ENCODE peak calls at places on chromosome 14, in eight cellular contexts. X is HepG2, K is left ventricle myocardium inferior, J is brain microvascular endothelial cell, F is heart left ventricle, E is tibial artery, I is GM12878, C is AG10803. G is an unnamed sample.

GRCh38 chr14:50943943-50944646 is at the start of gene PYGL:
- DNase-seq in X (peak), K (peak), J (peak), F (peak), E (peak), I (no peak), C (peak), G (no peak)

GRCh38 chr14:31402764-31403163 is 17.6 kb downstream of the HEATR5A start:
- DNase-seq in X (no peak), K (no peak), J (no peak), F (no peak), E (no peak), I (no peak), C (no peak), G (no peak)

GRCh38 chr14:21825147-21825743 is 151.6 kb upstream of the OR4E1 start:
- DNase-seq in X (peak), K (no peak), J (peak), F (no peak), E (no peak), I (no peak), C (no peak), G (no peak)

GRCh38 chr14:76313303-76313702 is 62.6 kb upstream of the ESRRB start:
- DNase-seq in X (no peak), K (no peak), J (no peak), F (no peak), E (peak), I (no peak), C (no peak), G (no peak)

GRCh38 chr14:98726585-98727405 is 545.2 kb downstream of the BCL11B start:
- DNase-seq in X (no peak), K (no peak), J (no peak), F (no peak), E (no peak), I (no peak), C (no peak), G (no peak)

GRCh38 chr14:90397401-90398314 is 829 bp downstream of the CALM1 start:
- DNase-seq in X (peak), K (peak), J (peak), F (peak), E (peak), I (no peak), C (peak), G (no peak)

GRCh38 chr14:80304125-80304766 is 92.9 kb upstream of the DIO2 start:
- DNase-seq in X (no peak), K (no peak), J (no peak), F (no peak), E (no peak), I (no peak), C (peak), G (no peak)

GRCh38 chr14:50272498-50272897 is 39.5 kb downstream of the L2HGDH start:
- DNase-seq in X (no peak), K (no peak), J (no peak), F (no peak), E (no peak), I (no peak), C (peak), G (no peak)

GRCh38 chr14:34722723-34723545 is 8.5 kb upstream of the CFL2 start:
- DNase-seq in X (peak), K (no peak), J (peak), F (no peak), E (no peak), I (no peak), C (peak), G (no peak)

GRCh38 chr14:64654072-64654899 is 49.9 kb upstream of the PLEKHG3 start:
- DNase-seq in X (peak), K (no peak), J (peak), F (no peak), E (no peak), I (peak), C (peak), G (no peak)

GRCh38 chr14:90534838-90535555 is 138.2 kb downstream of the CALM1 start:
- DNase-seq in X (no peak), K (no peak), J (no peak), F (peak), E (no peak), I (no peak), C (no peak), G (no peak)

GRCh38 chr14:90894241-90894640 is 78.0 kb upstream of the TTC7B start:
- DNase-seq in X (no peak), K (no peak), J (no peak), F (no peak), E (no peak), I (no peak), C (no peak), G (no peak)

GRCh38 chr14:92973798-92974372 is 50.9 kb downstream of the CHGA start:
- DNase-seq in X (no peak), K (no peak), J (no peak), F (peak), E (no peak), I (no peak), C (no peak), G (no peak)

GRCh38 chr14:97747282-97747681 is 950.1 kb downstream of the VRK1 start:
- DNase-seq in X (no peak), K (no peak), J (no peak), F (no peak), E (no peak), I (no peak), C (no peak), G (no peak)

GRCh38 chr14:24430682-24431568 is 1.2 kb downstream of the KHNYN start:
- DNase-seq in X (no peak), K (no peak), J (peak), F (peak), E (peak), I (no peak), C (peak), G (no peak)

GRCh38 chr14:71243697-71244096 is 336.4 kb downstream of the PCNX1 start:
- DNase-seq in X (no peak), K (no peak), J (peak), F (no peak), E (no peak), I (no peak), C (peak), G (no peak)

DNA sequence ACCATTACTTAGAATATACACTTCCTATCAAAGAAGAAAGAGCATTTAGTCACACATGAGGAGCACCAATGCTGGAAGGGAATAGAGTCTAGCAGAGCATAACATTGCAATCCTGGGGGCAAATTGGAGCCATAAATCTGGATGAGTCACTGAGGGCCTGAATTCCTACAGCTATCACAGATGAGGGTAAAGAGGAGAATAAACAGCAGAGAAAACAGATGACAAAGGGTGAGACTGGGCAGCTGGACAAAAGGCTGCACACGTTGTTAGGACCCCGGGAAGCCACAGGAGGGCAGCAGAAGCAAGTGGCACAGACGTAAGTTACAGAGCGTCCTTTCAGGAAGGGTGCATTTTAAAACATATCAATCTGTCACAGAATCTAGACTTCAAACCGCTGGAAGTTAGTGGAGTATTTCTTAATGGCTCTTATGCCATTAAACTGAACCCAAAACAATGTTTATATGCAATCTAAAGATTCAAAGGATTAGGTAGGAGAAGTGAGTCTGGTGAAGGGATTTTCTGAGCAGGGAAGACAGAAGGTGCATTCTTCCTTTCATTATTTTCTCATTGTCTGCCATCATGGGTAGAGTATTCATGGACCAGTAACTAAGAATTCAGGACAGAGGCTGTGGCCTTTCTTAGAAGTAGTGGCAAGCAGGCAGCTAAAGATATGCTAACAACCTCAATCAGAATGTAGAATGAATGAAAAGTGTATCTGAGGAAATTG is 159.8 kb upstream of the DAAM1 start:
- DNase-seq in X (peak), K (peak), J (peak), F (no peak), E (no peak), I (peak), C (peak), G (peak)
- TF ChIP-seq CTCF in X (peak), K (peak), J (peak), F (peak), E (peak), I (peak), C (peak), G (peak)

GRCh38 chr14:66657780-66658179 is 149.8 kb downstream of the GPHN start:
- DNase-seq in X (no peak), K (no peak), J (no peak), F (no peak), E (no peak), I (no peak), C (no peak), G (no peak)

DNA sequence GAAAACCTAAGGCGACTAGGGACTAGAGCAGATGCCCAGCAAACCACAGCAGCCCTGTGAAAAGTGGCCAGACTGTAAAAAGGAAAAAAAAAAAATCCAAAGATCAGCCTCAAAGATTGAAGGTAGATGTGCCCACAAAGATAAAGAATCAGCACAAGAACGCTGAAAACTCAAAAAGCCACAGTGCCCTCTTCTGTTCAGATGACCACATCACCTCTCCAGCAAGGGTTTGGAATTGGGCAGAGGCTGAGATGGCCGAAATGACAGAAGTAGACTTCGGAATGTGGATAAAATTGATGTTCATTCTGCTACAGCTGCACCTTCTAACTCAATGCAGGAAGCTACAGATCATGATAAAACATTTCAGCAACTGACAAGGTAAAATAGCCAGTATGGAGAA is 154.4 kb downstream of the GPHN start:
- DNase-seq in X (peak), K (no peak), J (peak), F (no peak), E (no peak), I (no peak), C (no peak), G (no peak)
- TF ChIP-seq CTCF in X (peak), K (peak), J (peak), F (peak), E (no peak), I (peak), C (peak), G (peak)

DNA sequence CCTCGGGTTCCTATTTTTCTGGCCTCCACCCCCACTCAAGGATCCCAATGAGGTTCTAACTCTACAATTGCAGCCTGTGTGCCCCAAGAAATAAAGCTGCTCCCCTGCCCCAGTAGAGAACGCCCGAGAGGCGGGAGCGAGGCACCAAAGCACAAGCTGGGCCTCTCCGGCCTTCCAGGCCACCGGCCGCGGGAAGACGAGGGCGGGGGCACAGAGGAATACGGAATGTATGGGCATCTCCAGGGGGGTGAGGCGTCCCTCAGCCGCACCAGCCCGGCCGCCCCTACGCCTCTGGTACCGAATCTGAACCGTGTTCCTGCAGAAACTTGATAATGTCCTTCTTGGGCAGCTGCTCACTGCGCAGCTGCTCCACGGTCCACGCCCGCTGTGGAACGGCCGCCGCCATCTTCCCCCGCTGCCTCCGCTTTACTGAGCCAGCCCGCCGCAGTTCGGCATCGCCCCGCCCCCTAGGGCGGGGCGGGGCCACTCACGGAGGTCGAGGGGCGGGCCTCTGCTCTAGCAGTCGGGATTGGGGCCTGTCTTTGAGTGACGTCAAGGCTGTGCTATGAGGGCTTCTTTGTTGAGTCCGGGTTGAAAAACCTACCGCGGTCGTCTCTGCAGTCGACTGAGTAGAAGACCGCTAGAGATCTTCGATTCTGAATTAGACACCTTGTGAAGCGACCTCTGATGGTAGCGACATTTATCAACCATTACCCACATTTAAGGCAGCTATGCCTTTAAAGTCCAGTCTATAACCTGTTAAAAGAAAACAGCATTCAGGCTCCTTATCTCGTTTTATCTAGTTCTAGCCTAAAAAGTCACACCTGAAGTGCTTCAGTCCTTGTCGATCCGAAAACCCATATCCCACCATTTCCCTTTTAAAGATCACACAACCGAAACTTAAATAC is at the start of gene FKBP3:
- DNase-seq in X (peak), K (peak), J (peak), F (peak), E (peak), I (peak), C (peak), G (peak)
- TF ChIP-seq CTCF in X (peak), K (no peak), J (peak), F (peak), E (no peak), I (peak), C (peak), G (peak)

GRCh38 chr14:101975231-101975630 is 10.9 kb downstream of the DYNC1H1 start:
- DNase-seq in X (no peak), K (no peak), J (no peak), F (no peak), E (peak), I (no peak), C (no peak), G (no peak)

GRCh38 chr14:101970830-101971400 is 6.5 kb downstream of the DYNC1H1 start:
- DNase-seq in X (no peak), K (no peak), J (no peak), F (no peak), E (no peak), I (no peak), C (no peak), G (no peak)

GRCh38 chr14:101969480-101969879 is 5.1 kb downstream of the DYNC1H1 start:
- DNase-seq in X (no peak), K (no peak), J (no peak), F (no peak), E (no peak), I (no peak), C (no peak), G (no peak)

GRCh38 chr14:101972126-101972785 is 7.9 kb downstream of the DYNC1H1 start:
- DNase-seq in X (peak), K (peak), J (peak), F (peak), E (peak), I (no peak), C (peak), G (peak)

GRCh38 chr14:101973356-101973755 is 9.0 kb downstream of the DYNC1H1 start:
- DNase-seq in X (no peak), K (no peak), J (no peak), F (no peak), E (peak), I (no peak), C (no peak), G (no peak)
- TF ChIP-seq CTCF in X (no peak), K (no peak), J (no peak), F (no peak), E (no peak), I (no peak), C (no peak), G (no peak)

GRCh38 chr14:94334837-94335236 is 11.7 kb upstream of the SERPINA6 start:
- DNase-seq in X (no peak), K (no peak), J (no peak), F (no peak), E (no peak), I (no peak), C (no peak), G (no peak)
- TF ChIP-seq CTCF in X (no peak), K (no peak), J (no peak), F (no peak), E (no peak), I (no peak), C (no peak), G (no peak)

GRCh38 chr14:30260772-30261607 is 298.0 kb upstream of the G2E3 start:
- DNase-seq in X (no peak), K (no peak), J (no peak), F (no peak), E (no peak), I (no peak), C (no peak), G (no peak)

GRCh38 chr14:30270200-30271161 is 288.5 kb upstream of the G2E3 start:
- DNase-seq in X (peak), K (peak), J (peak), F (peak), E (peak), I (no peak), C (peak), G (peak)

GRCh38 chr14:30264161-30264560 is 294.8 kb upstream of the G2E3 start:
- DNase-seq in X (no peak), K (no peak), J (no peak), F (no peak), E (no peak), I (no peak), C (no peak), G (no peak)

GRCh38 chr14:30267141-30267540 is 291.8 kb upstream of the G2E3 start:
- DNase-seq in X (no peak), K (no peak), J (no peak), F (no peak), E (no peak), I (no peak), C (peak), G (no peak)

DNA sequence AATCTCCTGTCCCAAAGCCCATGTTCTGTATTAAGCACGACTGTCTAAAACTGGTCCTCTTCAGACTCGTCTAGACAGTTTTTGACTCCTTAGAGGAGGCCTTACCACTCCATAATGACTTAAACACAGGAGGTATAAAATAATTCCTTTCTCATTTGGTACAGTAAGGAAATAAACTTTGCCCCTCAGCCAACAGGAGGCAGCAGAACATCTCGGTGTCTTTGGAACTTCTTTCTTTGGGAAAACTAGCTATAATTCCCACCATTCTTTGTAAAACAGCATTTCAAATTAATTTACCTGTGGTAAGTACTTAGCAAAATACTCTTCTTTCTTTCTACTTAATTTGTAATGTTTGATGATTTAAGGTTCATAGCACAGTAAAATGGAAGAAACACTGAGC is 292.7 kb upstream of the G2E3 start:
- DNase-seq in X (no peak), K (no peak), J (no peak), F (no peak), E (no peak), I (no peak), C (no peak), G (no peak)
- TF ChIP-seq CTCF in X (no peak), K (no peak), J (no peak), F (no peak), E (no peak), I (no peak), C (no peak), G (no peak)